ENCODE peak calls at places on chromosomes 3 and 15, in five cellular contexts. H is ovary; B is CD8-positive, alpha-beta memory T cell; Q is lower lobe of right lung; D is H9. E is an unnamed sample.

GRCh38 chr15:43268111-43269105 is 1.7 kb upstream of the TGM5 start:
- DNase-seq in Q (no peak), D (peak; percentile 62), H (no peak), B (no peak), E (no peak)

GRCh38 chr3:143084856-143085731 is 34.5 kb upstream of the CHST2 start:
- DNase-seq in Q (no peak), D (no peak), H (no peak), B (no peak), E (peak; percentile 47)

GRCh38 chr3:109597438-109597837 is 260.1 kb upstream of the DPPA4 start:
- DNase-seq in Q (no peak), B (no peak), H (no peak), D (no peak), E (no peak)

GRCh38 chr3:90010341-90010740 is 902.9 kb downstream of the EPHA3 start:
- DNase-seq in H (no peak), Q (no peak), B (no peak), D (no peak), E (peak; percentile 79)

GRCh38 chr15:63497642-63498100 is 6.7 kb upstream of the USP3 start:
- DNase-seq in Q (peak; percentile 88), B (peak; percentile 69), D (no peak), H (no peak), E (no peak)

GRCh38 chr15:40843885-40844542 is at the start of gene SPINT1:
- DNase-seq in D (peak; percentile 63), H (no peak), Q (peak; percentile 77), B (no peak), E (peak; percentile 40)

GRCh38 chr3:52004158-52004787 is 8.6 kb upstream of the RPL29 start:
- DNase-seq in H (no peak), D (peak; percentile 82), B (no peak), Q (no peak), E (peak; percentile 71)

GRCh38 chr3:51668756-51669155 is 2.3 kb upstream of the TEX264 start:
- DNase-seq in B (no peak), D (no peak), H (no peak), Q (no peak), E (no peak)

GRCh38 chr3:49912787-49913375 is 9.2 kb upstream of the MST1R start:
- DNase-seq in D (no peak), H (no peak), Q (no peak), B (no peak), E (no peak)

GRCh38 chr15:81317642-81318017 is 6.3 kb downstream of the STARD5 start:
- DNase-seq in Q (no peak), B (no peak), H (no peak), D (no peak), E (no peak)

GRCh38 chr3:28388978-28389377 is 40.4 kb upstream of the AZI2 start:
- DNase-seq in B (no peak), Q (no peak), D (no peak), H (no peak), E (no peak)

GRCh38 chr3:147411235-147411607 is 2.1 kb downstream of the ZIC1 start:
- DNase-seq in Q (no peak), B (no peak), D (no peak), H (no peak), E (peak; percentile 23)

GRCh38 chr3:147410518-147411234 is 1.5 kb downstream of the ZIC1 start:
- DNase-seq in D (peak; percentile 64), Q (no peak), B (no peak), H (no peak), E (no peak)

GRCh38 chr3:147408180-147409105 is 722 bp upstream of the ZIC1 start:
- DNase-seq in B (no peak), Q (no peak), D (peak; percentile 61), H (no peak), E (no peak)

GRCh38 chr3:147410126-147410517 is 957 bp downstream of the ZIC1 start:
- DNase-seq in Q (no peak), D (no peak), B (no peak), H (no peak), E (no peak)

GRCh38 chr3:147409143-147410121 is at the start of gene ZIC1:
- DNase-seq in D (peak; percentile 87), H (no peak), Q (no peak), B (no peak), E (no peak)
- H3K27me3 ChIP-seq in D (peaks cover 86% of the 10 kb centered on the region), H (peaks cover 4% of the 10 kb centered on the region), Q (peaks cover 99% of the 10 kb centered on the region), B (peaks cover 48% of the 10 kb centered on the region), E (peaks cover 95% of the 10 kb centered on the region)

GRCh38 chr15:67165653-67166260 is 88.7 kb downstream of the AAGAB start:
- DNase-seq in B (no peak), H (no peak), Q (no peak), D (peak; percentile 91), E (no peak)
- H3K4me1 ChIP-seq in B (peaks cover 5% of the 10 kb centered on the region), H (peaks cover 40% of the 10 kb centered on the region), Q (peaks cover 29% of the 10 kb centered on the region), D (peaks cover 10% of the 10 kb centered on the region), E (peaks cover 21% of the 10 kb centered on the region)

GRCh38 chr3:126354776-126355175 is 2.4 kb downstream of the KLF15 start:
- DNase-seq in B (no peak), Q (peak; percentile 48), H (no peak), D (no peak), E (no peak)
- H3K27me3 ChIP-seq in B (peaks cover 18% of the 10 kb centered on the region), Q (no peaks in the 10 kb centered on the region), H (no peaks in the 10 kb centered on the region), D (no peaks in the 10 kb centered on the region), E (peaks cover 13% of the 10 kb centered on the region)

DNA sequence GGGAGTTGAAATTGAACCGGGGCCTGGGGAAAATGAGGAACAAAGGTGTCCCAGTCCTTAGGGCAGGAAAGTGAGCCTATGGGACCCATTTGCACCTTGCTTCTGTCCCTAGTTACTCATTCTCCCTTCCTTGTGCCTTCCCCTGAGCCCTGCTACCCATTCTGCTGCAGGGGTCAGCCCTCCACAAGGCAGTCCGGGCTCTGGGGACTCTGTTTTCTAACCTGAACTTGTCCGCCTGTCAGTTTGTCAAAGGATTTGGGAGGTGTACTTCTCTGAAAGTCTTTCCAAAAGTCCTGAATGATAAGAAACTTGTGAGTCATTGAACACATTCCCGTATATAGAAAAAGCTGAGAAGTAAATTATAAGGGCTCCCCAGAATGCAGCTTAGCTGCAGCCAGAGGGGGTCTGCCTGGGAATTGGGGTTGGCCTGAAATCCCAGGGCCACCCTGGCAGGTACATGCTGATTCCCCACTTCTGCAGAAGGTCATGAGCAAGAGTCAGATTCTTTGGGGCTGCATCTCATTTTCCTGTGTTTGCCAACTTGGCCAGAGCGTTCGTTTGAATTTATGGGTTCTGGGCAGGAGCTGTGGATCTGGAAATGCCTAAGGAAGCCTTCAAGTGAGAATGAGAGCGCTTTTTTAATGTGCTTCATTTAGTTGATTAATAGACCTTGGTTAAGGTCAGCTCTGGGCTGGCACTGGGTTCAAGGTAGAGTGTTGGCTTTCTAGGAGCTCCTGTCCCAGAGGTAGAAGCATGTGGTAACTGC is 2.9 kb downstream of the SLC6A6 start:
- DNase-seq in B (no peak), H (no peak), D (no peak), Q (no peak), E (peak; percentile 27)
- H3K4me1 ChIP-seq in B (peaks cover 37% of the 10 kb centered on the region), H (peaks cover 7% of the 10 kb centered on the region), D (peaks cover 4% of the 10 kb centered on the region), Q (peaks cover 59% of the 10 kb centered on the region), E (peaks cover 28% of the 10 kb centered on the region)

E was measured in adipocyte.